ENCODE peak calls at places on chromosomes 13 and 19, in nine cellular contexts. S is spleen, O is OCI-LY7, Z is HepG2, U is body of pancreas, F is neural progenitor cell, E is ovary, B is transverse colon, Y is hepatocyte. C is an unnamed sample.
A peak's percentile ranks its signal among the peaks of the same experiment; 100 is the strongest.

GRCh38 chr19:17625043-17625442 is 63.1 kb downstream of the UNC13A start:
- DNase-seq in S (no peak), O (no peak), Z (no peak), U (no peak), F (no peak), E (no peak), B (no peak), Y (no peak), C (no peak)

GRCh38 chr19:45123440-45123850 is 30.5 kb downstream of the PPP1R37 start:
- DNase-seq in S (no peak), O (no peak), Z (no peak), U (no peak), F (no peak), E (no peak), B (no peak), Y (peak; percentile 40), C (no peak)

GRCh38 chr19:3625996-3626472 is 556 bp downstream of the CACTIN start:
- DNase-seq in S (no peak), O (no peak), Z (no peak), U (no peak), F (peak; percentile 9), E (no peak), B (no peak), Y (no peak), C (no peak)

GRCh38 chr19:33604651-33605050 is 17.1 kb upstream of the CHST8 start:
- DNase-seq in S (no peak), O (no peak), Z (no peak), U (no peak), F (no peak), E (no peak), B (no peak), Y (no peak), C (no peak)

GRCh38 chr13:81929988-81930387 is 1589.1 kb upstream of the SPRY2 start:
- DNase-seq in S (no peak), O (no peak), Z (peak; percentile 14), U (no peak), F (peak; percentile 61), E (no peak), B (no peak), Y (peak; percentile 51), C (no peak)

GRCh38 chr13:111572956-111573355 is 252.5 kb downstream of the TEX29 start:
- DNase-seq in S (peak; percentile 57), O (no peak), Z (no peak), U (peak; percentile 79), F (no peak), E (no peak), B (peak; percentile 27), Y (no peak), C (no peak)

GRCh38 chr13:65594255-65594654 is 1635.9 kb downstream of the PCDH9 start:
- DNase-seq in S (no peak), O (no peak), Z (no peak), U (no peak), F (no peak), E (no peak), B (no peak), Y (no peak), C (no peak)

GRCh38 chr13:30382836-30383525 is 39.3 kb upstream of the UBE2L5 start:
- DNase-seq in S (no peak), O (peak; percentile 77), Z (no peak), U (no peak), F (no peak), E (no peak), B (peak; percentile 25), Y (no peak), C (no peak)

GRCh38 chr13:36788276-36788675 is 30.7 kb upstream of the RFXAP start:
- DNase-seq in S (no peak), O (no peak), Z (no peak), U (no peak), F (no peak), E (no peak), B (no peak), Y (no peak), C (no peak)

GRCh38 chr13:42821437-42821836 is 40.1 kb downstream of the FAM216B start:
- DNase-seq in S (no peak), O (no peak), Z (no peak), U (no peak), F (no peak), E (no peak), B (no peak), Y (no peak), C (no peak)

GRCh38 chr13:50936681-50937080 is 27.1 kb downstream of the RNASEH2B start:
- DNase-seq in S (no peak), O (no peak), Z (no peak), U (no peak), F (no peak), E (no peak), B (no peak), Y (no peak), C (no peak)

GRCh38 chr19:13055213-13056051 is 47.2 kb downstream of the LYL1 start:
- DNase-seq in S (no peak), O (no peak), Z (no peak), U (peak; percentile 69), F (peak; percentile 75), E (peak; percentile 88), B (peak; percentile 54), Y (peak; percentile 89), C (peak; percentile 83)

DNA sequence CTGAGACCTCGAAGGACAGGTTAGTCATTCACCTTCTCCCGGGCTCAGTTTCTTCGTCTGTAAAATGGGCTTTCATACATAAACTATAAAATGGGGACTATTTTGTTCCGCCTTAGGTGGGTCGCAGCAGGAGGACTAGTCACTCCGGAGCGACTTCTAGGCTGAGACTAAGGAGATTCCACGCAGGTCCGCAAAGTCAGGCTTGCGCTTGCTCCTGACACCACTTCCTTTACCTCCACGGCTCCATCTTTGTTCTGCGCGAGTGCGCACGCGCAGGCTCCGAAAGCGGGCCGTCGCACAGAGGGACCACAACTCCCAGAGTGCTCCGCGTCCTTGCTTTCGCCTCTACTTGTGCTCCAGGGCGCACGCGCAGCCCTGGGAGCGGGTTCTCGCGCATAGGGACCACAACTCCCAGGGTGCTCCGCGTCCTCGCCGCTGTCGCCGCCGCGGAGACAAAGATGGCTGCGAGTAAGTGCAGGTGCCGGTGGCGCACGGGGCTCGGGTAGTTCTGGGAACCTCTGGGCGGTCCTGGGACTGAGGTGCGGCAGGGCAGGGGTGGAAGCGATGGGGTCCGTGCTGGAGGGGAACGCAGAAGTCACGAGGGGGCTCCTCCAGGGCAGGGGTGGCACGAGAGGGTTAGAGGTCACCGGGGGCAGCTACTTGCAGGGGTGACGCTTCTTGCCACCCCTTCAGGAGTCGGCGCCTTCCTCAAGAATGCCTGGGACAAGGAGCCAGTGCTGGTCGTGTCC is at the start of gene NDUFA3:
- DNase-seq in S (peak; percentile 99), O (peak; percentile 99), Z (peak; percentile 96), U (peak; percentile 99), F (peak; percentile 99), E (peak; percentile 98), B (peak; percentile 98), Y (peak; percentile 99), C (peak; percentile 99)
- TF ChIP-seq CTCF in S (no peak), O (no peak), Z (no peak), U (no peak), F (no peak), E (no peak), B (no peak), Y (no peak), C (no peak)

GRCh38 chr13:20967340-20967739 is 64.8 kb upstream of the XPO4 start:
- DNase-seq in S (no peak), O (no peak), Z (peak; percentile 65), U (no peak), F (no peak), E (no peak), B (no peak), Y (no peak), C (no peak)
- H3K4me3 ChIP-seq in S (no peak overlapping the region), O (no peak overlapping the region), Z (no peak overlapping the region), U (no peak overlapping the region), F (no peak overlapping the region), E (no peak overlapping the region), B (no peak overlapping the region), Y (no peak overlapping the region), C (no peak overlapping the region)

GRCh38 chr13:41001695-41002094 is 17.4 kb downstream of the ELF1 start:
- DNase-seq in S (no peak), O (no peak), Z (peak; percentile 90), U (no peak), F (no peak), E (no peak), B (no peak), Y (no peak), C (no peak)
- H3K27ac ChIP-seq in S (no peak overlapping the region), O (peak overlapping the region; percentile 99), Z (peak overlapping the region; percentile 85), U (peak overlapping the region; percentile 55), F (no peak overlapping the region), E (no peak overlapping the region), B (peak overlapping the region; percentile 6), Y (peak overlapping the region; percentile 12), C (no peak overlapping the region)

GRCh38 chr13:41746259-41746658 is 214.7 kb downstream of the VWA8 start:
- DNase-seq in S (no peak), O (no peak), Z (no peak), U (no peak), F (no peak), E (no peak), B (no peak), Y (no peak), C (no peak)

GRCh38 chr13:41742917-41743552 is 217.9 kb downstream of the VWA8 start:
- DNase-seq in S (no peak), O (no peak), Z (no peak), U (no peak), F (no peak), E (no peak), B (no peak), Y (no peak), C (no peak)

DNA sequence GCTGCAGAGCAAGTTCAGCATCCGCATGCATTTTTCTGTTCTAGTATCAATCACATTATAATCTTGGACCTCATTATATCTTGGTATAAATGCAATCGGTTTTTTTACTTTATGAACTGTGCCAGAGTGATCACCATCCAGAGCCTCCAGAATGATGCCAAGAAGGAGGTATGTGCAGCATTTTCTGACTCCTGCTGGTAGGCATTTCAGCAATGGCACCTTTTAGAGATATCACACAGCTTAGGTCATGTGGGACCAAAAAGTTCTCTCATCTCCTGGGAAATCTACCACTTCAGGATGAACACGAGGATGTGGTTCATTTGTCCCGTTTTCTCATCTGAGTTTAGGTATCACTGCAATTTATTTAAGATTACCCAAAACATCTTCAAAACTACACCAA is 220.4 kb downstream of the VWA8 start:
- DNase-seq in S (no peak), O (no peak), Z (no peak), U (no peak), F (no peak), E (no peak), B (no peak), Y (no peak), C (no peak)
- TF ChIP-seq CTCF in S (no peak), O (no peak), Z (no peak), U (no peak), F (no peak), E (no peak), B (no peak), Y (no peak), C (no peak)

GRCh38 chr19:7914598-7915045 is at the start of gene TGFBR3L:
- DNase-seq in S (peak; percentile 71), O (no peak), Z (no peak), U (no peak), F (no peak), E (peak; percentile 32), B (no peak), Y (no peak), C (peak; percentile 63)
- H3K4me3 ChIP-seq in S (no peak within 1 kb of the TSS), O (no peak within 1 kb of the TSS), Z (no peak within 1 kb of the TSS), U (no peak within 1 kb of the TSS), F (no peak within 1 kb of the TSS), E (no peak within 1 kb of the TSS), B (no peak within 1 kb of the TSS), Y (no peak within 1 kb of the TSS), C (no peak within 1 kb of the TSS)

GRCh38 chr19:43782311-43782660 is 1.5 kb upstream of the KCNN4 start:
- DNase-seq in S (no peak), O (no peak), Z (no peak), U (no peak), F (no peak), E (no peak), B (no peak), Y (no peak), C (no peak)
- H3K27ac ChIP-seq in S (no peak overlapping the region), O (peak overlapping the region; percentile 91), Z (no peak overlapping the region), U (no peak overlapping the region), F (no peak overlapping the region), E (no peak overlapping the region), B (peak overlapping the region; percentile 67), Y (no peak overlapping the region), C (no peak overlapping the region)

C was measured in upper lobe of right lung.